ENCODE peak calls at places on chromosomes 12 and 14, in four cellular contexts. J is heart left ventricle, W is HepG2, O is choroid plexus epithelial cell. Q is an unnamed sample.

GRCh38 chr12:121762269-121762668 is 31.2 kb downstream of the RHOF start:
- DNase-seq in J (no peak), W (no peak), O (peak), Q (no peak)

GRCh38 chr12:1977109-1977508 is 27.1 kb downstream of the DCP1B start:
- DNase-seq in J (no peak), W (no peak), O (no peak), Q (no peak)

GRCh38 chr14:103028161-103028767 is 29.1 kb downstream of the CDC42BPB start:
- DNase-seq in J (no peak), W (no peak), O (no peak), Q (no peak)

GRCh38 chr12:101902641-101903040 is 25.3 kb downstream of the DRAM1 start:
- DNase-seq in J (no peak), W (no peak), O (no peak), Q (no peak)

GRCh38 chr12:22978962-22979361 is 354.0 kb downstream of the ETNK1 start:
- DNase-seq in J (no peak), W (no peak), O (peak), Q (no peak)

GRCh38 chr14:77868552-77869300 is 68.8 kb downstream of the ADCK1 start:
- DNase-seq in J (no peak), W (no peak), O (no peak), Q (no peak)

GRCh38 chr12:22981711-22982110 is 356.7 kb downstream of the ETNK1 start:
- DNase-seq in J (no peak), W (no peak), O (peak), Q (no peak)

GRCh38 chr12:102371177-102371576 is 109.2 kb downstream of the IGF1 start:
- DNase-seq in J (no peak), W (no peak), O (no peak), Q (no peak)

GRCh38 chr12:119668315-119668651 is 350 bp downstream of the PRKAB1 start:
- DNase-seq in J (no peak), W (no peak), O (peak), Q (no peak)

GRCh38 chr12:64893961-64894360 is 69.5 kb downstream of the TBC1D30 start:
- DNase-seq in J (no peak), W (no peak), O (peak), Q (no peak)

GRCh38 chr14:39884091-39884490 is 451.9 kb upstream of the FBXO33 start:
- DNase-seq in J (no peak), W (no peak), O (no peak), Q (no peak)

GRCh38 chr14:70901218-70901772 is 6.0 kb upstream of the PCNX1 start:
- DNase-seq in J (no peak), W (no peak), O (peak), Q (no peak)

GRCh38 chr12:71840226-71840847 is 778 bp downstream of the TBC1D15 start:
- DNase-seq in J (no peak), W (peak), O (peak), Q (no peak)

GRCh38 chr12:71837356-71837755 is 2.2 kb upstream of the TBC1D15 start:
- DNase-seq in J (no peak), W (no peak), O (no peak), Q (no peak)

GRCh38 chr12:71838231-71838630 is 1.3 kb upstream of the TBC1D15 start:
- DNase-seq in J (no peak), W (no peak), O (no peak), Q (no peak)

GRCh38 chr12:71838661-71839060 is 898 bp upstream of the TBC1D15 start:
- DNase-seq in J (no peak), W (no peak), O (no peak), Q (no peak)
- H3K4me3 ChIP-seq in J (peak), W (no peak), O (no peak), Q (peak)

GRCh38 chr14:22333408-22334274 is 255.4 kb downstream of the DAD1 start:
- DNase-seq in J (no peak), W (peak), O (peak), Q (no peak)

GRCh38 chr14:22336031-22336430 is 253.0 kb downstream of the DAD1 start:
- DNase-seq in J (no peak), W (peak), O (peak), Q (no peak)

GRCh38 chr14:22334275-22334577 is 254.8 kb downstream of the DAD1 start:
- DNase-seq in J (no peak), W (no peak), O (no peak), Q (no peak)

GRCh38 chr14:22332671-22333407 is 256.2 kb downstream of the DAD1 start:
- DNase-seq in J (no peak), W (peak), O (no peak), Q (no peak)

GRCh38 chr14:22334627-22335026 is 254.4 kb downstream of the DAD1 start:
- DNase-seq in J (no peak), W (no peak), O (no peak), Q (no peak)
- H3K4me3 ChIP-seq in J (no peak), W (no peak), O (no peak), Q (no peak)

GRCh38 chr12:57864811-57865751 is 18.6 kb upstream of the CTDSP2 start:
- DNase-seq in J (peak), W (no peak), O (peak), Q (no peak)

GRCh38 chr12:57869919-57870318 is 23.4 kb upstream of the CTDSP2 start:
- DNase-seq in J (no peak), W (no peak), O (no peak), Q (no peak)

GRCh38 chr12:57868870-57869609 is 22.5 kb upstream of the CTDSP2 start:
- DNase-seq in J (peak), W (no peak), O (no peak), Q (no peak)

GRCh38 chr12:57866308-57867019 is 19.9 kb upstream of the CTDSP2 start:
- DNase-seq in J (no peak), W (no peak), O (no peak), Q (no peak)

DNA sequence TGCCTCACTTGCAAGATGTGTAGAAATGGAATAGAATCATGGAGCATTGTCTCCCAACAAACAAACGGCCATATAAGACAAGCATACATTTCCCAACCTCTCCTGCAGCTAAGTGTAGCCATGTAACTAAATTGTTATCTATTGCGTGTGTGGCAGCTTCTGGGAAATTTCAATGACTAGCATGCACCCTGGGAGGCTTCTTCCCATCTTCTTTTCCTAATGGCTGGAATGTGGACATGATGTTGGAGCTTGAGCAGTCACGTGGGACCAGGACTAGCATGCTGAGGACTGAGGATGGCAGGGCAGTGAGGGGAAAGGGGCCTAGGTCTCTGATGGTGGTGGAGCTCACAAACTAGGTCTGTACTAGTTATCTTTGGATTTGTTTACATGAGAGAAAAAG is 21.7 kb upstream of the CTDSP2 start:
- DNase-seq in J (no peak), W (no peak), O (no peak), Q (no peak)
- H3K4me3 ChIP-seq in J (no peak), W (no peak), O (no peak), Q (no peak)

GRCh38 chr12:80702889-80703605 is 4.4 kb upstream of the MYF6 start:
- DNase-seq in J (no peak), W (peak), O (peak), Q (no peak)
- H3K4me3 ChIP-seq in J (no peak), W (no peak), O (peak), Q (no peak)

GRCh38 chr12:95213928-95214327 is 3.3 kb downstream of the FGD6 start:
- DNase-seq in J (no peak), W (no peak), O (no peak), Q (no peak)
- H3K4me3 ChIP-seq in J (no peak), W (no peak), O (no peak), Q (no peak)

DNA sequence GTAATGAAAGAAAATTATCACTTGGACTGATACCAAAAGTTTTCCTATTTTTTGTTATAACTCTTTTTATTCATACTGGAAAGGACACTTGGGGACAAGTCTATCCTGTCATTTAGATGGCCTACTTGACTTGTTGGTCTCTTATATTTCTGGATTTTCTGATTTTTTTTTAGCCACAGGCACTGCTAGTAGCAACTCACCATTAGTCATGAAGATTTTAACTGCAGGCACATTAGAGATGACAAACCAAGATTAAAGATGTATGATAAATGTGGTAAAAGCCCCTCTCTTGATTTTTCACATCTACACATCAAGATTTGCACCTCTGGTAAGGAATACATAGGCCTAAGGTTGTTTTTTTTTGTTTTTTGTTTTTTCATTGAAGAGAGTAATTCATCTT is 217.0 kb downstream of the SLC25A21 start:
- DNase-seq in J (no peak), W (no peak), O (no peak), Q (no peak)
- H3K4me3 ChIP-seq in J (no peak), W (no peak), O (no peak), Q (no peak)

DNA sequence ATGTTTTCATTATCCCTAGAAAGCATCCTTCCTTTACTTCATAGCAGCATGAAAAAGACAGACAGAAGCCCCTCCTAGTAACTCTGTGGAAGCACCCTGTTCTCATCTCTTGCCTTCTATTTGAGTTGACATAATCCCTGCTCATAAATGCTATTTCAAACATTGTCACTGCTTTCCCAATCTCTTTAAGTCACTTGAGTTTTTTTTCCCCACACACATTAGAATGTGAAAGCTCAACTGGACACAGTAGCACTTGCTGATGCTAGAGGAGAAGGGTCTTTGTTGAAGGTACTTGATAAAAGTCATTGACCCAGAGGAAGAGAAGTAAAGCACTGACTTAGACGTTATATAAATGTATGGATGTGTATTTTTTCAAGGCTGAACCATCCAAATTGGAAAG is 3.0 kb downstream of the E2F7 start:
- DNase-seq in J (no peak), W (no peak), O (no peak), Q (no peak)
- H3K4me3 ChIP-seq in J (peak), W (no peak), O (peak), Q (no peak)